ENCODE peak calls at places on chromosomes 7 and 10, in nine cellular contexts. B is prostate gland, G is colonic mucosa, J is body of pancreas, L is thoracic aorta, V is ovary, O is pancreas, R is tibial artery, E is IMR-90. P is an unnamed sample.

GRCh38 chr7:142711196-142711595 is 38.1 kb upstream of the PRSS1 start:
- DNase-seq in B (no peak), G (no peak), J (no peak), L (no peak), V (no peak), O (no peak), R (no peak), E (no peak), P (no peak)

GRCh38 chr10:68073631-68074403 is 1.3 kb downstream of the HERC4 start:
- DNase-seq in B (no peak), G (no peak), J (no peak), L (no peak), V (no peak), O (no peak), R (no peak), E (peak; percentile 31), P (no peak)

GRCh38 chr10:67925449-67926005 is 41.1 kb downstream of the SIRT1 start:
- DNase-seq in B (no peak), G (no peak), J (no peak), L (no peak), V (no peak), O (no peak), R (no peak), E (peak; percentile 84), P (no peak)

GRCh38 chr7:28958946-28959417 is 852 bp upstream of the TRIL start:
- DNase-seq in B (peak; percentile 33), G (no peak), J (no peak), L (no peak), V (no peak), O (no peak), R (no peak), E (no peak), P (no peak)

GRCh38 chr7:80563561-80564327 is 51.9 kb upstream of the GNAT3 start:
- DNase-seq in B (no peak), G (no peak), J (no peak), L (no peak), V (no peak), O (no peak), R (no peak), E (no peak), P (no peak)

GRCh38 chr7:50914460-50914859 is 131.8 kb upstream of the GRB10 start:
- DNase-seq in B (no peak), G (no peak), J (no peak), L (no peak), V (no peak), O (no peak), R (no peak), E (no peak), P (no peak)

GRCh38 chr7:123727071-123727837 is 21.5 kb downstream of the WASL start:
- DNase-seq in B (no peak), G (no peak), J (no peak), L (no peak), V (no peak), O (no peak), R (no peak), E (peak; percentile 90), P (no peak)

GRCh38 chr7:40469481-40469880 is 334.7 kb downstream of the SUGCT start:
- DNase-seq in B (no peak), G (no peak), J (no peak), L (no peak), V (no peak), O (no peak), R (no peak), E (peak; percentile 93), P (no peak)

GRCh38 chr7:158283016-158283974 is 304.3 kb downstream of the PTPRN2 start:
- DNase-seq in B (no peak), G (peak; percentile 3), J (no peak), L (no peak), V (no peak), O (peak; percentile 3), R (peak; percentile 56), E (no peak), P (no peak)

GRCh38 chr10:59606551-59606961 is 103.1 kb downstream of the SLC16A9 start:
- DNase-seq in B (no peak), G (no peak), J (no peak), L (no peak), V (no peak), O (no peak), R (no peak), E (peak; percentile 3), P (no peak)

GRCh38 chr7:88635149-88635548 is 124.4 kb upstream of the ZNF804B start:
- DNase-seq in B (no peak), G (no peak), J (no peak), L (no peak), V (no peak), O (no peak), R (no peak), E (no peak), P (no peak)

GRCh38 chr7:149717481-149717880 is 55.9 kb downstream of the ZNF467 start:
- DNase-seq in B (no peak), G (no peak), J (no peak), L (no peak), V (no peak), O (no peak), R (no peak), E (no peak), P (no peak)

GRCh38 chr7:108114117-108114841 is 15.9 kb downstream of the LAMB4 start:
- DNase-seq in B (no peak), G (no peak), J (peak; percentile 30), L (no peak), V (no peak), O (no peak), R (no peak), E (no peak), P (peak; percentile 52)

GRCh38 chr10:10994360-10994759 is 23.3 kb upstream of the CELF2 start:
- DNase-seq in B (no peak), G (no peak), J (no peak), L (no peak), V (no peak), O (no peak), R (no peak), E (no peak), P (no peak)

GRCh38 chr10:10992961-10993714 is 24.5 kb upstream of the CELF2 start:
- DNase-seq in B (no peak), G (no peak), J (no peak), L (no peak), V (no peak), O (no peak), R (no peak), E (no peak), P (no peak)

GRCh38 chr10:10995120-10995519 is 22.6 kb upstream of the CELF2 start:
- DNase-seq in B (no peak), G (no peak), J (no peak), L (no peak), V (no peak), O (no peak), R (no peak), E (no peak), P (no peak)

GRCh38 chr10:10993785-10994184 is 23.9 kb upstream of the CELF2 start:
- DNase-seq in B (no peak), G (no peak), J (no peak), L (no peak), V (no peak), O (no peak), R (no peak), E (no peak), P (no peak)

DNA sequence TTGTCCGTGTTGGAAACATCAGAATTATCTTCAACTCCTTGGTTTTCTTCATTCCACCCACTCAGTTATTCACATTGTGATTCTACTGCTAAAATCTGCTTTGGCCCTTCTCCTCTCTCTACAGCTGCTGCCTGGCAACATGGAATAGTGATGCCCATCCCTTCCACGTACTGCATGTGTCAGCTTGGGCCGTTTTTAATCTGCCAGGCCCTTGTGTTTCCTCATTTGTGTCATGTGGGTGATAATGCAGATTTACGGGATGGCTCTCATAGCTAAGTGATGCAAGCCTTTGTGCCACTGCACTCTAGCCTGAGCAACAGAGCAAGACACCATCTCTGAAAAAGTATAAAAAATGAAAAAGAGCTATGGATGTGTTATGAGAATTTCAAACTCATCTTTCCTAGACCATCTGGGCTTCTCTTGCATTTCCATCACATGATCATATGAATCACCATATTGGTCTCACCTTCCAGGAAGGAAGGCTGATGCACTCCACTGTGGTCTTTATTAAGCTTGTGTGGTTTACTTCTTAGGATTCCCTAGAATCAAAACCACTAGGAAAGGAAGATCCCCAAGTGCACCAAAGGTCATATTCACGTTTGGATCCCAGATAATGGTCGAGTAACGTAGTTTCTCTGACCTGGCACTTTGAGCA is 20.6 kb upstream of the CELF2 start:
- DNase-seq in B (no peak), G (no peak), J (no peak), L (no peak), V (no peak), O (no peak), R (no peak), E (no peak), P (no peak)
- H3K4me3 ChIP-seq in B (no peak overlapping the region), G (no peak overlapping the region), J (no peak overlapping the region), L (no peak overlapping the region), V (no peak overlapping the region), O (no peak overlapping the region), R (no peak overlapping the region), E (no peak overlapping the region), P (no peak overlapping the region)

GRCh38 chr7:74587435-74588126 is 69.9 kb upstream of the GTF2I start:
- DNase-seq in B (peak; percentile 29), G (peak; percentile 89), J (peak; percentile 69), L (peak; percentile 78), V (peak; percentile 90), O (peak; percentile 63), R (peak; percentile 98), E (peak; percentile 89), P (no peak)
- TF ChIP-seq CTCF in B (no peak), G (no peak), J (no peak), L (no peak), V (no peak), O (no peak), R (no peak), E (no peak), P (no peak)

GRCh38 chr10:69438531-69439349 is 12.5 kb upstream of the TSPAN15 start:
- DNase-seq in B (peak; percentile 27), G (no peak), J (peak; percentile 52), L (no peak), V (no peak), O (no peak), R (no peak), E (peak; percentile 16), P (peak; percentile 41)

GRCh38 chr10:69437321-69438259 is 13.7 kb upstream of the TSPAN15 start:
- DNase-seq in B (no peak), G (no peak), J (no peak), L (no peak), V (no peak), O (no peak), R (no peak), E (no peak), P (no peak)

GRCh38 chr10:69434169-69434568 is 17.1 kb upstream of the TSPAN15 start:
- DNase-seq in B (no peak), G (no peak), J (no peak), L (no peak), V (no peak), O (no peak), R (no peak), E (no peak), P (no peak)

GRCh38 chr10:69434926-69435325 is 16.3 kb upstream of the TSPAN15 start:
- DNase-seq in B (no peak), G (no peak), J (no peak), L (no peak), V (no peak), O (no peak), R (no peak), E (no peak), P (no peak)

GRCh38 chr10:69435966-69436520 is 15.2 kb upstream of the TSPAN15 start:
- DNase-seq in B (no peak), G (no peak), J (no peak), L (no peak), V (no peak), O (no peak), R (no peak), E (no peak), P (no peak)
- H3K27ac ChIP-seq in B (no peak overlapping the region), G (no peak overlapping the region), J (no peak overlapping the region), L (no peak overlapping the region), V (no peak overlapping the region), O (no peak overlapping the region), R (no peak overlapping the region), E (no peak overlapping the region), P (no peak overlapping the region)

GRCh38 chr10:129785536-129785981 is 178.5 kb downstream of the EBF3 start:
- DNase-seq in B (peak; percentile 40), G (no peak), J (no peak), L (no peak), V (no peak), O (no peak), R (peak; percentile 49), E (no peak), P (peak; percentile 36)
- H3K4me3 ChIP-seq in B (no peak overlapping the region), G (no peak overlapping the region), J (no peak overlapping the region), L (no peak overlapping the region), V (no peak overlapping the region), O (no peak overlapping the region), R (no peak overlapping the region), E (no peak overlapping the region), P (no peak overlapping the region)